ENCODE peak calls at places on chromosome 17, in ten cellular contexts. One of them, this sample, is unnamed.

GRCh38 chr17:68533887-68534700 is 21.9 kb downstream of the PRKAR1A start:
- DNase-seq in psoas muscle: no peak
- DNase-seq in transverse colon: no peak
- DNase-seq in fibroblast of the aortic adventitia: peak
- DNase-seq in fibroblast of mammary gland: peak
- DNase-seq in ovary: no peak
- DNase-seq in AG04449: no peak
- DNase-seq in cardiac muscle cell: peak
- DNase-seq in CD8-positive, alpha-beta T cell: no peak
- DNase-seq in astrocyte of the spinal cord: peak
- DNase-seq in this sample: peak

GRCh38 chr17:13725286-13725990 is 123.7 kb upstream of the HS3ST3A1 start:
- DNase-seq in AG04449: no peak
- DNase-seq in fibroblast of mammary gland: peak
- DNase-seq in transverse colon: no peak
- DNase-seq in fibroblast of the aortic adventitia: peak
- DNase-seq in cardiac muscle cell: peak
- DNase-seq in psoas muscle: no peak
- DNase-seq in astrocyte of the spinal cord: peak
- DNase-seq in CD8-positive, alpha-beta T cell: no peak
- DNase-seq in ovary: no peak
- DNase-seq in this sample: no peak

GRCh38 chr17:74110467-74110866 is 93.0 kb upstream of the RPL38 start:
- DNase-seq in fibroblast of mammary gland: no peak
- DNase-seq in transverse colon: no peak
- DNase-seq in AG04449: no peak
- DNase-seq in ovary: no peak
- DNase-seq in astrocyte of the spinal cord: no peak
- DNase-seq in cardiac muscle cell: no peak
- DNase-seq in psoas muscle: no peak
- DNase-seq in fibroblast of the aortic adventitia: no peak
- DNase-seq in CD8-positive, alpha-beta T cell: no peak
- DNase-seq in this sample: no peak

GRCh38 chr17:77829871-77830799 is 128.4 kb upstream of the TNRC6C start:
- DNase-seq in AG04449: no peak
- DNase-seq in fibroblast of mammary gland: peak
- DNase-seq in transverse colon: no peak
- DNase-seq in CD8-positive, alpha-beta T cell: no peak
- DNase-seq in ovary: no peak
- DNase-seq in fibroblast of the aortic adventitia: peak
- DNase-seq in astrocyte of the spinal cord: peak
- DNase-seq in cardiac muscle cell: peak
- DNase-seq in psoas muscle: peak
- DNase-seq in this sample: no peak

GRCh38 chr17:78674595-78675315 is 97.6 kb upstream of the DNAH17 start:
- DNase-seq in AG04449: no peak
- DNase-seq in fibroblast of the aortic adventitia: no peak
- DNase-seq in CD8-positive, alpha-beta T cell: no peak
- DNase-seq in ovary: no peak
- DNase-seq in psoas muscle: no peak
- DNase-seq in cardiac muscle cell: no peak
- DNase-seq in astrocyte of the spinal cord: no peak
- DNase-seq in fibroblast of mammary gland: no peak
- DNase-seq in transverse colon: no peak
- DNase-seq in this sample: no peak

GRCh38 chr17:16934836-16935235 is 37.1 kb downstream of the TNFRSF13B start:
- DNase-seq in transverse colon: no peak
- DNase-seq in fibroblast of the aortic adventitia: no peak
- DNase-seq in CD8-positive, alpha-beta T cell: no peak
- DNase-seq in ovary: no peak
- DNase-seq in psoas muscle: no peak
- DNase-seq in fibroblast of mammary gland: no peak
- DNase-seq in astrocyte of the spinal cord: no peak
- DNase-seq in cardiac muscle cell: no peak
- DNase-seq in AG04449: no peak
- DNase-seq in this sample: no peak

GRCh38 chr17:67056746-67057490 is 12.6 kb downstream of the CACNG1 start:
- DNase-seq in fibroblast of mammary gland: no peak
- DNase-seq in cardiac muscle cell: no peak
- DNase-seq in psoas muscle: peak
- DNase-seq in fibroblast of the aortic adventitia: no peak
- DNase-seq in ovary: no peak
- DNase-seq in transverse colon: no peak
- DNase-seq in AG04449: no peak
- DNase-seq in CD8-positive, alpha-beta T cell: no peak
- DNase-seq in astrocyte of the spinal cord: no peak
- DNase-seq in this sample: no peak

GRCh38 chr17:3750926-3751325 is 27.2 kb downstream of the HASPIN start:
- DNase-seq in transverse colon: peak
- DNase-seq in fibroblast of mammary gland: no peak
- DNase-seq in fibroblast of the aortic adventitia: no peak
- DNase-seq in cardiac muscle cell: no peak
- DNase-seq in astrocyte of the spinal cord: no peak
- DNase-seq in psoas muscle: no peak
- DNase-seq in ovary: no peak
- DNase-seq in AG04449: no peak
- DNase-seq in CD8-positive, alpha-beta T cell: peak
- DNase-seq in this sample: no peak

GRCh38 chr17:16352303-16352837 is 899 bp downstream of the CENPV start:
- DNase-seq in ovary: peak
- DNase-seq in fibroblast of the aortic adventitia: peak
- DNase-seq in psoas muscle: peak
- DNase-seq in fibroblast of mammary gland: peak
- DNase-seq in transverse colon: peak
- DNase-seq in astrocyte of the spinal cord: peak
- DNase-seq in AG04449: no peak
- DNase-seq in cardiac muscle cell: peak
- DNase-seq in CD8-positive, alpha-beta T cell: peak
- DNase-seq in this sample: no peak

GRCh38 chr17:39663688-39664580 is 1.2 kb upstream of the TCAP start:
- DNase-seq in psoas muscle: peak
- DNase-seq in CD8-positive, alpha-beta T cell: no peak
- DNase-seq in cardiac muscle cell: peak
- DNase-seq in AG04449: no peak
- DNase-seq in astrocyte of the spinal cord: no peak
- DNase-seq in ovary: no peak
- DNase-seq in fibroblast of mammary gland: no peak
- DNase-seq in transverse colon: peak
- DNase-seq in fibroblast of the aortic adventitia: no peak
- DNase-seq in this sample: no peak

GRCh38 chr17:10879110-10879509 is 41.2 kb upstream of the PIRT start:
- DNase-seq in CD8-positive, alpha-beta T cell: no peak
- DNase-seq in transverse colon: peak
- DNase-seq in ovary: no peak
- DNase-seq in fibroblast of the aortic adventitia: no peak
- DNase-seq in cardiac muscle cell: peak
- DNase-seq in fibroblast of mammary gland: no peak
- DNase-seq in astrocyte of the spinal cord: no peak
- DNase-seq in AG04449: no peak
- DNase-seq in psoas muscle: peak
- DNase-seq in this sample: no peak
- TF ChIP-seq CTCF in CD8-positive, alpha-beta T cell: no peak
- TF ChIP-seq CTCF in transverse colon: peak
- TF ChIP-seq CTCF in ovary: no peak
- TF ChIP-seq CTCF in fibroblast of the aortic adventitia: no peak
- TF ChIP-seq CTCF in cardiac muscle cell: peak
- TF ChIP-seq CTCF in fibroblast of mammary gland: peak
- TF ChIP-seq CTCF in astrocyte of the spinal cord: no peak
- TF ChIP-seq CTCF in AG04449: no peak
- TF ChIP-seq CTCF in psoas muscle: no peak
- TF ChIP-seq CTCF in this sample: no peak

GRCh38 chr17:19578545-19578944 is 44.9 kb downstream of the SLC47A1 start:
- DNase-seq in psoas muscle: no peak
- DNase-seq in ovary: no peak
- DNase-seq in fibroblast of the aortic adventitia: peak
- DNase-seq in cardiac muscle cell: peak
- DNase-seq in fibroblast of mammary gland: no peak
- DNase-seq in CD8-positive, alpha-beta T cell: no peak
- DNase-seq in transverse colon: no peak
- DNase-seq in astrocyte of the spinal cord: peak
- DNase-seq in AG04449: no peak
- DNase-seq in this sample: no peak
- TF ChIP-seq CTCF in psoas muscle: no peak
- TF ChIP-seq CTCF in ovary: no peak
- TF ChIP-seq CTCF in fibroblast of the aortic adventitia: no peak
- TF ChIP-seq CTCF in cardiac muscle cell: no peak
- TF ChIP-seq CTCF in fibroblast of mammary gland: no peak
- TF ChIP-seq CTCF in CD8-positive, alpha-beta T cell: no peak
- TF ChIP-seq CTCF in transverse colon: no peak
- TF ChIP-seq CTCF in astrocyte of the spinal cord: no peak
- TF ChIP-seq CTCF in AG04449: no peak
- TF ChIP-seq CTCF in this sample: no peak

DNA sequence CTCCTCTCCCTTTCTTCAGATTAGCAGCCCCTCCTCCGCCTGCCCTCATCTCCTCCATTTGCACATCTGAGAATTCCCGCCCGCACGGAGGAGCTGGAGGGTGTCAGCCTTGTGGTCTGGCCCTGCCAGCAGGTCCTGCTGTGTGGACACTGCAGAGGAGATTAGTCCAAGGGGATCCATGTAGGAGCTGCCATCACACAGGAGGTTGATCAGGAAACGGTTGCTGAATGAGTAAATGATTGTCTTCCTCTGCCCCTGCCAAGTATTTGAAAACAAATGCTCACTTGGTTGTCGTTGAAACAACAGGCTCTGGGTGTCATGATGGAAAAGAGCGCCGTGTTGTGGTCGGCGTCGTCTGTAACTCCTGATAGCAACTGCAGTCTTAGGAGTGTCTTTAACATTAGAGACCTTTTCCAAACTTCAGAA is 63.8 kb upstream of the CHMP6 start:
- DNase-seq in psoas muscle: no peak
- DNase-seq in cardiac muscle cell: peak
- DNase-seq in fibroblast of mammary gland: no peak
- DNase-seq in ovary: no peak
- DNase-seq in astrocyte of the spinal cord: peak
- DNase-seq in transverse colon: no peak
- DNase-seq in AG04449: no peak
- DNase-seq in fibroblast of the aortic adventitia: no peak
- DNase-seq in CD8-positive, alpha-beta T cell: no peak
- DNase-seq in this sample: no peak
- TF ChIP-seq CTCF in psoas muscle: no peak
- TF ChIP-seq CTCF in cardiac muscle cell: peak
- TF ChIP-seq CTCF in fibroblast of mammary gland: no peak
- TF ChIP-seq CTCF in ovary: no peak
- TF ChIP-seq CTCF in astrocyte of the spinal cord: peak
- TF ChIP-seq CTCF in transverse colon: no peak
- TF ChIP-seq CTCF in AG04449: no peak
- TF ChIP-seq CTCF in fibroblast of the aortic adventitia: no peak
- TF ChIP-seq CTCF in CD8-positive, alpha-beta T cell: no peak
- TF ChIP-seq CTCF in this sample: no peak

GRCh38 chr17:75518983-75519540 is 2.7 kb downstream of the TSEN54 start:
- DNase-seq in CD8-positive, alpha-beta T cell: no peak
- DNase-seq in fibroblast of mammary gland: no peak
- DNase-seq in astrocyte of the spinal cord: no peak
- DNase-seq in fibroblast of the aortic adventitia: no peak
- DNase-seq in transverse colon: no peak
- DNase-seq in cardiac muscle cell: no peak
- DNase-seq in ovary: no peak
- DNase-seq in psoas muscle: no peak
- DNase-seq in AG04449: no peak
- DNase-seq in this sample: no peak
- TF ChIP-seq CTCF in CD8-positive, alpha-beta T cell: no peak
- TF ChIP-seq CTCF in fibroblast of mammary gland: no peak
- TF ChIP-seq CTCF in astrocyte of the spinal cord: no peak
- TF ChIP-seq CTCF in fibroblast of the aortic adventitia: no peak
- TF ChIP-seq CTCF in transverse colon: no peak
- TF ChIP-seq CTCF in cardiac muscle cell: no peak
- TF ChIP-seq CTCF in ovary: no peak
- TF ChIP-seq CTCF in psoas muscle: no peak
- TF ChIP-seq CTCF in AG04449: no peak
- TF ChIP-seq CTCF in this sample: no peak

GRCh38 chr17:55296171-55296695 is 31.5 kb downstream of the HLF start:
- DNase-seq in fibroblast of the aortic adventitia: no peak
- DNase-seq in cardiac muscle cell: no peak
- DNase-seq in psoas muscle: no peak
- DNase-seq in transverse colon: no peak
- DNase-seq in fibroblast of mammary gland: no peak
- DNase-seq in ovary: no peak
- DNase-seq in CD8-positive, alpha-beta T cell: no peak
- DNase-seq in AG04449: no peak
- DNase-seq in astrocyte of the spinal cord: no peak
- DNase-seq in this sample: no peak

GRCh38 chr17:55296699-55297098 is 31.9 kb downstream of the HLF start:
- DNase-seq in CD8-positive, alpha-beta T cell: no peak
- DNase-seq in ovary: no peak
- DNase-seq in cardiac muscle cell: no peak
- DNase-seq in fibroblast of mammary gland: no peak
- DNase-seq in fibroblast of the aortic adventitia: no peak
- DNase-seq in astrocyte of the spinal cord: no peak
- DNase-seq in transverse colon: no peak
- DNase-seq in AG04449: no peak
- DNase-seq in psoas muscle: no peak
- DNase-seq in this sample: no peak

GRCh38 chr17:55298111-55298510 is 33.4 kb downstream of the HLF start:
- DNase-seq in AG04449: no peak
- DNase-seq in CD8-positive, alpha-beta T cell: no peak
- DNase-seq in astrocyte of the spinal cord: no peak
- DNase-seq in psoas muscle: no peak
- DNase-seq in transverse colon: no peak
- DNase-seq in cardiac muscle cell: no peak
- DNase-seq in ovary: no peak
- DNase-seq in fibroblast of the aortic adventitia: no peak
- DNase-seq in fibroblast of mammary gland: no peak
- DNase-seq in this sample: no peak

GRCh38 chr17:55294042-55294751 is 29.4 kb downstream of the HLF start:
- DNase-seq in AG04449: no peak
- DNase-seq in psoas muscle: no peak
- DNase-seq in fibroblast of the aortic adventitia: no peak
- DNase-seq in cardiac muscle cell: no peak
- DNase-seq in fibroblast of mammary gland: no peak
- DNase-seq in transverse colon: no peak
- DNase-seq in ovary: no peak
- DNase-seq in astrocyte of the spinal cord: no peak
- DNase-seq in CD8-positive, alpha-beta T cell: no peak
- DNase-seq in this sample: no peak

DNA sequence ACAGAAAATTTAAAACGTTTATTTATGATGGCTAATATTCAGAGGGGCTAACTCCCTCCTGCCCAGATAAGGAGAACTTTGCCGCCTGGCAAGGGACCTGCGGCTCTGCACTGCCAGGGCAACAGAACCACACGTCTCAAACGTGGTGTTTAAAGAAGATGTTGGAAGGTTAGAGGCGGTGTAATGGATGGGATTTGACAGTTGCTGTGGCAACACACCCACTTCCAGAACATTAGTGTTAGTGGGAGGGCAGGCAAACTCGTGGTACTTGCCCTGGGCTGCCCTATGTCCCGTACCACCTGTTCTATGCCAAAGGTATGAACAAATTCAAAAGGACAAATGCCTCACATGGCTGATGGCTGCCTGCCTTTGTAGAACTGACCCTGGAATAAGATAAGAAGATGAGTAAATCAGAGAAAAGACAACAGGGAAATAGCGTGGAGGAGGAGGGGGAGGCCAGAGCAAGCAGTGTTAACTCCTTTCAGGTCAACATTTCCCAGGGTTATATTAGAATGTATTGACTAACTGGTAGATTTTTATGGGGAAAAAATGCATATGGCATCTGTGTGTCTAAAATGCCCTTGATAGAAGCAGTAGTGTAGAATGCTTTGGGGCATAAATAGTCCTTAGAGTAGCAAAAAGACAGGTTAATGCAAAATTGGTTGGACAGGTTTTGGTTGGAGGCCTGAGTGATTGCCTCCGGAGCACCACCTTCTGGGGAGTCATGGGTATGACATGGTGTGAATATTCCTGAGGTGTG is 30.8 kb downstream of the HLF start:
- DNase-seq in AG04449: no peak
- DNase-seq in fibroblast of the aortic adventitia: peak
- DNase-seq in psoas muscle: peak
- DNase-seq in CD8-positive, alpha-beta T cell: peak
- DNase-seq in ovary: peak
- DNase-seq in astrocyte of the spinal cord: peak
- DNase-seq in cardiac muscle cell: peak
- DNase-seq in fibroblast of mammary gland: peak
- DNase-seq in transverse colon: peak
- DNase-seq in this sample: no peak
- TF ChIP-seq CTCF in AG04449: peak
- TF ChIP-seq CTCF in fibroblast of the aortic adventitia: peak
- TF ChIP-seq CTCF in psoas muscle: peak
- TF ChIP-seq CTCF in CD8-positive, alpha-beta T cell: peak
- TF ChIP-seq CTCF in ovary: peak
- TF ChIP-seq CTCF in astrocyte of the spinal cord: peak
- TF ChIP-seq CTCF in cardiac muscle cell: peak
- TF ChIP-seq CTCF in fibroblast of mammary gland: peak
- TF ChIP-seq CTCF in transverse colon: peak
- TF ChIP-seq CTCF in this sample: peak